ENCODE peak calls at places on chromosome 3, in six cellular contexts. N is HL-60, H is K562, T is H1, A is HepG2, R is SK-N-SH. K is an unnamed sample.

GRCh38 chr3:124993462-124993861 is 58.9 kb upstream of the MUC13 start:
- DNase-seq in H (no peak), T (no peak), A (no peak), N (no peak), R (no peak), K (no peak)

GRCh38 chr3:150740733-150741496 is 22.1 kb downstream of the SIAH2 start:
- DNase-seq in N (no peak), T (no peak), R (no peak), A (peak), H (no peak), K (no peak)

GRCh38 chr3:134641671-134642300 is 9.0 kb downstream of the KY start:
- DNase-seq in H (no peak), N (no peak), T (no peak), R (no peak), A (no peak), K (no peak)

GRCh38 chr3:115279939-115280338 is 132.9 kb upstream of the ZBTB20 start:
- DNase-seq in H (no peak), T (no peak), N (no peak), A (no peak), R (no peak), K (no peak)

GRCh38 chr3:1330107-1330506 is 237.3 kb downstream of the CNTN6 start:
- DNase-seq in H (no peak), N (no peak), A (no peak), R (no peak), T (no peak), K (no peak)

GRCh38 chr3:43894176-43895049 is 203.7 kb downstream of the ABHD5 start:
- DNase-seq in A (no peak), N (peak), R (no peak), H (peak), T (peak), K (no peak)

GRCh38 chr3:67522081-67522480 is 132.3 kb downstream of the SUCLG2 start:
- DNase-seq in A (no peak), N (no peak), T (no peak), R (no peak), H (no peak), K (no peak)

GRCh38 chr3:134317106-134317947 is 56.9 kb downstream of the AMOTL2 start:
- DNase-seq in N (no peak), A (no peak), R (no peak), H (no peak), T (peak), K (no peak)

GRCh38 chr3:49720383-49721164 is 1.1 kb upstream of the AMIGO3 start:
- DNase-seq in R (peak), A (no peak), H (no peak), T (no peak), N (no peak), K (no peak)

GRCh38 chr3:151589311-151589710 is 128.4 kb upstream of the IGSF10 start:
- DNase-seq in R (no peak), H (no peak), N (no peak), A (no peak), T (no peak), K (no peak)

GRCh38 chr3:67635257-67635656 is 19.2 kb downstream of the SUCLG2 start:
- DNase-seq in H (no peak), R (no peak), A (no peak), T (no peak), N (no peak), K (no peak)

GRCh38 chr3:177041021-177041729 is 156.1 kb downstream of the TBL1XR1 start:
- DNase-seq in H (no peak), A (no peak), N (no peak), R (no peak), T (no peak), K (no peak)

GRCh38 chr3:81550415-81550814 is 211.0 kb downstream of the GBE1 start:
- DNase-seq in A (no peak), R (no peak), T (no peak), H (no peak), N (no peak), K (no peak)

GRCh38 chr3:119810018-119810435 is 28.1 kb downstream of the NR1I2 start:
- DNase-seq in A (no peak), H (no peak), T (no peak), N (peak), R (no peak), K (peak)

GRCh38 chr3:86793786-86794185 is 197.2 kb downstream of the VGLL3 start:
- DNase-seq in N (no peak), T (no peak), A (peak), R (no peak), H (no peak), K (no peak)

GRCh38 chr3:152271465-152272035 is 2.8 kb downstream of the MBNL1 start:
- DNase-seq in T (no peak), N (no peak), H (no peak), R (no peak), A (no peak), K (no peak)

GRCh38 chr3:186953011-186953487 is 22.7 kb downstream of the ST6GAL1 start:
- DNase-seq in A (no peak), N (peak), R (no peak), H (no peak), T (no peak), K (no peak)

GRCh38 chr3:46829699-46830208 is 33.5 kb downstream of the MYL3 start:
- DNase-seq in R (no peak), A (no peak), N (no peak), T (peak), H (no peak), K (peak)

GRCh38 chr3:38119248-38119544 is 17.7 kb downstream of the ACAA1 start:
- DNase-seq in H (no peak), T (no peak), R (no peak), A (no peak), N (no peak), K (no peak)

GRCh38 chr3:114939920-114940319 is 207.2 kb downstream of the ZBTB20 start:
- DNase-seq in H (no peak), T (no peak), A (no peak), R (no peak), N (no peak), K (no peak)

GRCh38 chr3:81218023-81218422 is 543.4 kb downstream of the GBE1 start:
- DNase-seq in A (peak), H (no peak), T (no peak), N (no peak), R (peak), K (no peak)

GRCh38 chr3:85572426-85572825 is 613.6 kb downstream of the CADM2 start:
- DNase-seq in H (no peak), N (no peak), A (no peak), T (no peak), R (no peak), K (no peak)

GRCh38 chr3:160778480-160778879 is 22.4 kb downstream of the PPM1L start:
- DNase-seq in R (no peak), N (no peak), T (no peak), A (no peak), H (no peak), K (no peak)

GRCh38 chr3:3559786-3560185 is 239.4 kb upstream of the LRRN1 start:
- DNase-seq in T (no peak), R (no peak), H (no peak), A (no peak), N (no peak), K (no peak)

GRCh38 chr3:184154909-184155643 is at the start of gene DVL3:
- DNase-seq in H (peak), R (peak), T (peak), N (peak), A (peak), K (no peak)

GRCh38 chr3:18045296-18045880 is 303.0 kb upstream of the TBC1D5 start:
- DNase-seq in R (no peak), T (no peak), H (no peak), N (no peak), A (no peak), K (no peak)

GRCh38 chr3:45896956-45897355 is 10.6 kb downstream of the CCR9 start:
- DNase-seq in A (no peak), H (no peak), T (no peak), R (peak), N (no peak), K (no peak)

GRCh38 chr3:14488286-14489036 is 51.7 kb downstream of the GRIP2 start:
- DNase-seq in A (no peak), H (no peak), R (no peak), N (no peak), T (no peak), K (no peak)

GRCh38 chr3:196063456-196063855 is 18.4 kb downstream of the TFRC start:
- DNase-seq in A (no peak), T (no peak), N (no peak), R (no peak), H (no peak), K (no peak)

GRCh38 chr3:185199671-185200070 is 46.8 kb upstream of the C3orf70 start:
- DNase-seq in H (no peak), R (no peak), A (no peak), N (no peak), T (no peak), K (no peak)

GRCh38 chr3:16124636-16125035 is 49.8 kb upstream of the GALNT15 start:
- DNase-seq in H (no peak), T (no peak), A (no peak), R (no peak), N (no peak), K (no peak)

GRCh38 chr3:156332304-156332703 is 211.9 kb downstream of the KCNAB1 start:
- DNase-seq in N (no peak), T (no peak), H (no peak), R (no peak), A (no peak), K (no peak)

GRCh38 chr3:152385761-152386160 is 117.0 kb downstream of the MBNL1 start:
- DNase-seq in N (no peak), R (no peak), A (peak), H (no peak), T (no peak), K (no peak)

GRCh38 chr3:128493221-128494151 is 485 bp upstream of the GATA2 start:
- DNase-seq in H (peak), R (peak), A (no peak), T (peak), N (no peak), K (no peak)

GRCh38 chr3:58164916-58165821 is 45.6 kb downstream of the DNASE1L3 start:
- DNase-seq in N (no peak), H (no peak), R (no peak), T (no peak), A (peak), K (no peak)

DNA sequence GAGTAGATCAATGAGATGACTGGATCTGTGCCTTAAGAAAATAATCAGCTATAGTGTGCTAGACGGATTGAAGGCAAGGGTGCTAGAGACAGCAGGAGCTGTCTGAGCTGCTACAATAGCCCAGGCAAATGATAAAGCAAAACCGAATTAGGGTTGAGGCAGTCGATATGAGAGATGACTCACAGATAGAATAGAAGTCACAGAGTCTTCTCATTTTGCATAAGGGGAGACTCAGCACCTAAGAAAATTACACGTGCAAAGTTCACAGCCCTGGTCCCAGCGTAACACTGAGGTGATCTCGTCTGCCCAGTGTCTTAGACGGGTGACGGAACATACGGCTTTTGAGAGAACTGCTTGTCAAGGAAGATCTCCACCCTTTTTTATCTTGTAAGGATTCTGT is 11.6 kb downstream of the LPP start:
- DNase-seq in H (no peak), R (no peak), A (no peak), T (peak), N (no peak), K (no peak)
- TF ChIP-seq GABPA in H (no peak), R (no peak), A (no peak), T (no peak), N (no peak), K (no peak)

DNA sequence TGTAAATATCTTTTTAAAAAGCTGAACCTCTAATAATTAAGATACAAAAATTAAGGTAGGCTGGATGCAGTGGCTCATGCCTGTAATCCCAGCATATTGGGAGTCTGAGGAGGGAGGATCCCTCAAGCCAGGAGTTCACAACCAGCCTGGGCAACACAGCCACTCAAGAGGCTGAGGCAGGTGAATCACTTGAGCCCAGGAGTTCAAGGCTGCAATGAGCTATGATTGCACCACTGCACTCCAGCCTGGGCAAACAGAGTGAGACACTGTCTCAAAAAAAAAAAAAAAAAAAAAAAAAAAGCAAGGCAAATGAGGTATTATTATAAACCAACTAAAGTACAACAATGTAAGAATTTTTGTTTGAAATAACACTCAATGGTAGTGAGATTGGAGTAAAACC is 47.6 kb downstream of the EFHB start:
- DNase-seq in T (no peak), R (no peak), N (no peak), A (peak), H (no peak), K (no peak)
- TF ChIP-seq GABPA in T (no peak), R (no peak), N (no peak), A (no peak), H (no peak), K (no peak)

GRCh38 chr3:192501427-192501826 is 225.9 kb downstream of the FGF12 start:
- DNase-seq in R (no peak), N (no peak), H (no peak), A (no peak), T (no peak), K (no peak)
- TF ChIP-seq GABPA in R (no peak), N (no peak), H (no peak), A (no peak), T (no peak), K (no peak)

DNA sequence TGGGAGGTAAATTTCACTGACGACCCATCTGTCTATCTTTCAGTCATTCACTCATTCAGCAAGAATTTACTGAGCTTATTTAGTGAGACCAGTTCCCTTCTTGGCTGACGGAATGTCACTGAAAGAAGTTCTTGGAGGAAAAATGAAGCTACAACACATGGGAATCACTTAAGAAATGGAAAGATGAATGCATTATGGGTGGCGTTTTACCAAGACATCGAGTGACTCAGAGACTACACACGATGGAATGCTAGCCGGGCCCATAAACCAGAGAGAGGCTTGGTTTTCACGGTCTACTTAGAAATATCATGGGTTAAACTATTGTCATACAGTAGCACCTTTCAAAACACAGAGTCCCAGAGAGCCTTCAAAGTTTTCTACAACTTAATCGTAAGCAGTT is 215.3 kb downstream of the PDZRN3 start:
- DNase-seq in R (no peak), N (no peak), T (no peak), H (no peak), A (no peak), K (no peak)
- TF ChIP-seq GABPA in R (no peak), N (no peak), T (no peak), H (no peak), A (no peak), K (no peak)

GRCh38 chr3:24157106-24157505 is 212.0 kb downstream of the NR1D2 start:
- DNase-seq in T (no peak), N (no peak), R (no peak), A (no peak), H (no peak), K (no peak)
- TF ChIP-seq GABPA in T (no peak), N (no peak), R (no peak), A (no peak), H (no peak), K (no peak)

GRCh38 chr3:122260206-122260605 is 64.8 kb upstream of the CSTA start:
- DNase-seq in N (no peak), H (no peak), A (no peak), T (no peak), R (no peak), K (no peak)

GRCh38 chr3:122263058-122263457 is 62.0 kb upstream of the CSTA start:
- DNase-seq in R (no peak), N (no peak), H (no peak), T (no peak), A (no peak), K (no peak)

GRCh38 chr3:122268257-122269024 is 56.6 kb upstream of the CSTA start:
- DNase-seq in A (no peak), T (no peak), R (no peak), N (no peak), H (no peak), K (no peak)

GRCh38 chr3:122265937-122266336 is 59.1 kb upstream of the CSTA start:
- DNase-seq in N (no peak), R (no peak), A (no peak), T (no peak), H (no peak), K (no peak)

GRCh38 chr3:122263974-122264588 is 61.0 kb upstream of the CSTA start:
- DNase-seq in T (no peak), A (no peak), R (no peak), H (no peak), N (no peak), K (no peak)
- TF ChIP-seq GABPA in T (no peak), A (no peak), R (no peak), H (no peak), N (no peak), K (no peak)